ENCODE peak calls at places on chromosome 21, in eight cellular contexts. L is vagina, U is A549, A is body of pancreas, P is sigmoid colon, W is spleen, E is ovary, S is Peyer's patch. Y is an unnamed sample.

GRCh38 chr21:38894899-38895298 is 89.2 kb downstream of the ETS2 start:
- DNase-seq in U (no peak), E (no peak), W (no peak), L (no peak), A (no peak), S (no peak), P (no peak), Y (no peak)

GRCh38 chr21:35573472-35574389 is 486.6 kb downstream of the SETD4 start:
- DNase-seq in W (no peak), S (no peak), P (no peak), L (no peak), A (no peak), E (no peak), U (no peak), Y (no peak)

GRCh38 chr21:35697321-35697808 is 363.0 kb downstream of the SETD4 start:
- DNase-seq in P (peak), E (peak), W (no peak), U (no peak), S (peak), A (peak), L (no peak), Y (peak)

GRCh38 chr21:26835027-26835713 is 10.0 kb downstream of the ADAMTS1 start:
- DNase-seq in S (no peak), U (no peak), P (peak), E (peak), W (no peak), L (no peak), A (no peak), Y (no peak)

GRCh38 chr21:44424608-44425306 is 30.6 kb upstream of the LRRC3 start:
- DNase-seq in W (peak), A (no peak), S (no peak), P (peak), L (no peak), U (no peak), E (no peak), Y (peak)

GRCh38 chr21:27213328-27213727 is 246.4 kb upstream of the ADAMTS5 start:
- DNase-seq in P (no peak), E (no peak), A (no peak), L (no peak), W (no peak), S (no peak), U (no peak), Y (no peak)

GRCh38 chr21:14480601-14481000 is 65.5 kb downstream of the SAMSN1 start:
- DNase-seq in P (no peak), W (no peak), E (no peak), L (no peak), A (no peak), S (no peak), U (no peak), Y (peak)

GRCh38 chr21:41112740-41113692 is 54.9 kb upstream of the BACE2 start:
- DNase-seq in S (no peak), P (no peak), U (no peak), L (no peak), E (no peak), W (no peak), A (no peak), Y (peak)

GRCh38 chr21:45574691-45575090 is 32.5 kb upstream of the SLC19A1 start:
- DNase-seq in W (peak), P (peak), S (no peak), A (no peak), L (no peak), U (no peak), E (no peak), Y (peak)

GRCh38 chr21:45876381-45877159 is 105.0 kb upstream of the COL6A1 start:
- DNase-seq in L (no peak), U (no peak), S (no peak), A (no peak), E (no peak), P (peak), W (peak), Y (no peak)

GRCh38 chr21:14488805-14489204 is 57.3 kb downstream of the SAMSN1 start:
- DNase-seq in L (no peak), U (no peak), W (no peak), A (no peak), P (no peak), E (no peak), S (no peak), Y (no peak)

GRCh38 chr21:46151989-46152938 is 3.1 kb downstream of the FTCD start:
- DNase-seq in E (peak), U (no peak), W (peak), P (peak), A (peak), L (peak), S (no peak), Y (no peak)

GRCh38 chr21:36135391-36136094 is 664 bp downstream of the CBR3 start:
- DNase-seq in U (peak), W (peak), L (no peak), P (peak), A (peak), S (peak), E (peak), Y (peak)

GRCh38 chr21:14591882-14592281 is 45.8 kb upstream of the SAMSN1 start:
- DNase-seq in P (no peak), A (no peak), W (no peak), L (no peak), U (no peak), S (no peak), E (no peak), Y (peak)

GRCh38 chr21:35204125-35204524 is 155.0 kb upstream of the RUNX1 start:
- DNase-seq in E (no peak), L (no peak), S (no peak), P (no peak), U (no peak), W (no peak), A (no peak), Y (no peak)

GRCh38 chr21:15141236-15141970 is 76.6 kb upstream of the NRIP1 start:
- DNase-seq in S (no peak), W (no peak), U (peak), L (no peak), P (no peak), E (no peak), A (peak), Y (no peak)

GRCh38 chr21:46069719-46070279 is 28.1 kb upstream of the COL6A2 start:
- DNase-seq in U (no peak), L (no peak), S (peak), P (no peak), E (peak), A (no peak), W (peak), Y (peak)

GRCh38 chr21:39564200-39564599 is 48.5 kb upstream of the B3GALT5 start:
- DNase-seq in W (no peak), S (no peak), L (no peak), E (no peak), P (no peak), U (no peak), A (peak), Y (no peak)

GRCh38 chr21:26982767-26983166 is 15.9 kb upstream of the ADAMTS5 start:
- DNase-seq in L (no peak), A (no peak), P (no peak), E (no peak), U (no peak), W (no peak), S (no peak), Y (no peak)

GRCh38 chr21:26572668-26573381 is at the start of gene CYYR1:
- DNase-seq in E (peak), W (peak), S (no peak), U (no peak), A (no peak), L (no peak), P (no peak), Y (no peak)

GRCh38 chr21:18970941-18971340 is 567.4 kb upstream of the TMPRSS15 start:
- DNase-seq in U (no peak), L (no peak), A (no peak), E (no peak), W (no peak), S (no peak), P (no peak), Y (no peak)

GRCh38 chr21:35478096-35479080 is 429.3 kb upstream of the RUNX1 start:
- DNase-seq in P (no peak), L (no peak), S (no peak), U (no peak), W (no peak), A (no peak), E (no peak), Y (no peak)

GRCh38 chr21:37095821-37096220 is 22.8 kb downstream of the TTC3 start:
- DNase-seq in L (no peak), U (no peak), P (no peak), A (no peak), S (no peak), E (no peak), W (no peak), Y (no peak)

GRCh38 chr21:16912075-16912474 is 600.8 kb upstream of the CXADR start:
- DNase-seq in S (no peak), L (no peak), A (no peak), E (no peak), P (no peak), U (no peak), W (no peak), Y (no peak)

GRCh38 chr21:17903029-17903806 is 84.1 kb upstream of the C21orf91 start:
- DNase-seq in L (no peak), W (no peak), S (no peak), E (no peak), U (no peak), A (no peak), P (no peak), Y (no peak)

GRCh38 chr21:17391811-17392340 is 121.0 kb upstream of the CXADR start:
- DNase-seq in L (no peak), W (no peak), U (no peak), P (no peak), S (no peak), A (no peak), E (no peak), Y (no peak)

GRCh38 chr21:46189213-46189958 is 5.1 kb upstream of the SPATC1L start:
- DNase-seq in U (no peak), S (peak), W (no peak), A (no peak), L (peak), E (peak), P (peak), Y (no peak)

GRCh38 chr21:45494135-45494850 is 47.9 kb downstream of the SLC19A1 start:
- DNase-seq in P (no peak), A (no peak), E (no peak), L (no peak), U (no peak), W (peak), S (no peak), Y (no peak)

GRCh38 chr21:15144026-15144425 is 79.2 kb upstream of the NRIP1 start:
- DNase-seq in U (no peak), W (no peak), L (no peak), S (no peak), E (no peak), P (no peak), A (no peak), Y (no peak)

GRCh38 chr21:43600642-43601397 is 58.5 kb downstream of the HSF2BP start:
- DNase-seq in W (no peak), U (peak), E (no peak), L (no peak), S (no peak), A (no peak), P (no peak), Y (no peak)

GRCh38 chr21:36765229-36765628 is 66.3 kb downstream of the SIM2 start:
- DNase-seq in W (no peak), L (no peak), P (no peak), E (no peak), U (no peak), S (no peak), A (no peak), Y (no peak)

GRCh38 chr21:14889080-14889805 is 175.6 kb downstream of the NRIP1 start:
- DNase-seq in L (no peak), A (no peak), P (no peak), S (no peak), W (no peak), E (no peak), U (no peak), Y (no peak)

GRCh38 chr21:35540950-35541632 is 492.0 kb upstream of the RUNX1 start:
- DNase-seq in L (no peak), E (no peak), W (no peak), A (no peak), U (no peak), P (no peak), S (no peak), Y (no peak)

GRCh38 chr21:42312626-42313104 is 2.5 kb downstream of the TFF3 start:
- DNase-seq in S (no peak), E (no peak), W (peak), L (no peak), A (no peak), P (no peak), U (no peak), Y (peak)

GRCh38 chr21:42310411-42311001 is 4.7 kb downstream of the TFF3 start:
- DNase-seq in W (peak), U (no peak), E (no peak), S (no peak), P (no peak), A (no peak), L (no peak), Y (peak)

GRCh38 chr21:42311160-42311559 is 4.0 kb downstream of the TFF3 start:
- DNase-seq in E (no peak), W (peak), U (no peak), L (no peak), P (no peak), S (no peak), A (no peak), Y (peak)

GRCh38 chr21:42313501-42313969 is 1.7 kb downstream of the TFF3 start:
- DNase-seq in P (no peak), W (no peak), U (no peak), E (no peak), L (no peak), S (no peak), A (no peak), Y (no peak)

GRCh38 chr21:42311816-42312625 is 3.2 kb downstream of the TFF3 start:
- DNase-seq in S (no peak), L (no peak), E (no peak), P (no peak), W (peak), A (no peak), U (no peak), Y (no peak)
- H3K4me3 ChIP-seq in S (peak), L (no peak), E (no peak), P (no peak), W (peak), A (no peak), U (no peak), Y (no peak)

GRCh38 chr21:29298348-29299045 is at the start of gene BACH1:
- DNase-seq in W (peak), L (no peak), P (peak), A (peak), S (peak), U (peak), E (peak), Y (peak)
- TF ChIP-seq POLR2A in W (peak), L (no peak), P (peak), A (peak), S (peak), U (peak), E (peak), Y (no peak)

GRCh38 chr21:25370311-25370744 is 237.0 kb downstream of the MRPL39 start:
- DNase-seq in W (no peak), S (no peak), P (no peak), A (peak), E (no peak), U (no peak), L (no peak), Y (no peak)

GRCh38 chr21:25375675-25376074 is 231.6 kb downstream of the MRPL39 start:
- DNase-seq in P (no peak), A (no peak), E (no peak), U (no peak), S (no peak), W (no peak), L (no peak), Y (no peak)

GRCh38 chr21:25369524-25370300 is 237.6 kb downstream of the MRPL39 start:
- DNase-seq in A (no peak), S (no peak), U (no peak), L (no peak), E (no peak), P (no peak), W (no peak), Y (no peak)

GRCh38 chr21:25371831-25372434 is 235.3 kb downstream of the MRPL39 start:
- DNase-seq in E (no peak), S (no peak), W (no peak), L (no peak), U (no peak), P (no peak), A (no peak), Y (no peak)

DNA sequence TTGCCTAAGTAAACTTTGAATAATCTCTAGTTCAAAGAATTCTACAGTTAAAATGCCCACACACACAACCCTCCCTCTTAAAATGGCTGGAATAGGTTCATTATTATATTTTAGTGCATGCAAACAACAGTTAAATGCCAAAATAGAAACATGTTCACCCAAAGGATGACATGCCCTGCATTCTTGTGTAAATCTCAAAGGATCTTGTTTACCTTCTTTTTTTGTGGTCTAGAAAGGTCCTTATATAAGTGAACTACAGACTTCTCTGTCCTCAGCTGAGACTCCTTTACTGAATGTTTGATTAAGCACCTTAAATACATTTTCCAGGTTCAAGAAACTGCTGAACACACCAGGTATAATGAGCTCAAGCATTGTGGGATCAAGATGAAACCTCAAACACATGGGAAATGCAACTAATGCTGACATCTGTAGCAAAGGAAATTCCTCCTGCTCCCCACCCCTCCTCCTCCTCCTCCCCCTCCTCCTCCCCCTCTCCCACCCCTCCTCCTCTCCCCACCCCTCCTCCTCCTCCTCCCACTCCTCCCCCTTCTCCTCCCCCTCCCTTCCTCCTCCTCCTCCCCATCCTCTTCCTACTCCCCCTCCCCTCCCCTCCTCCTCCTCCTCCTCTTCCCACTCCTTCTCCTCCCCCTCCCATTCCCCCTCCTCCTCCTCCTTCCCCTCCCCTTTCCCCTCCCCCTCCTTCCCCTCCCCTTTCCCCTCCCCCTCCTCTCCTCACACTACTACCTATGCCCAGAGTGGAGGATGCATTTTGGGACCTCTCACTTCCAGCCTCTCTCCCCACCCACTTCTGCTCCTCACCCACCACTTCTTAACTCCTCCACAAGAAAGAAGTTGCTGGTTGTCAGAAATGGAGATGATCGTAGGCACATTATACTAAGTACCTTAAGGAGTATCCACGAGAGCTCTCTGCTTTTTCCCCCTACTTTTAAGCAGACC is 233.9 kb downstream of the MRPL39 start:
- DNase-seq in P (no peak), L (no peak), S (no peak), W (no peak), U (no peak), A (no peak), E (no peak), Y (no peak)
- H3K4me3 ChIP-seq in P (no peak), L (no peak), S (no peak), W (no peak), U (no peak), A (no peak), E (no peak), Y (no peak)

GRCh38 chr21:32593690-32594089 is 8.4 kb upstream of the TCP10L start:
- DNase-seq in L (no peak), S (no peak), U (no peak), A (no peak), P (no peak), W (peak), E (no peak), Y (no peak)

GRCh38 chr21:32587112-32587511 is 1.8 kb upstream of the TCP10L start:
- DNase-seq in U (no peak), E (no peak), L (no peak), A (no peak), S (no peak), W (peak), P (no peak), Y (no peak)

GRCh38 chr21:32592929-32593502 is 7.7 kb upstream of the TCP10L start:
- DNase-seq in S (no peak), A (no peak), U (no peak), L (no peak), W (peak), E (no peak), P (no peak), Y (no peak)

GRCh38 chr21:32587651-32588050 is 2.3 kb upstream of the TCP10L start:
- DNase-seq in P (no peak), L (no peak), W (no peak), E (no peak), S (no peak), A (no peak), U (no peak), Y (no peak)

GRCh38 chr21:32590130-32590529 is 4.8 kb upstream of the TCP10L start:
- DNase-seq in L (no peak), P (no peak), A (no peak), U (no peak), E (no peak), S (no peak), W (peak), Y (no peak)
- TF ChIP-seq POLR2A in L (no peak), P (no peak), A (no peak), U (no peak), E (no peak), S (no peak), W (no peak), Y (no peak)

DNA sequence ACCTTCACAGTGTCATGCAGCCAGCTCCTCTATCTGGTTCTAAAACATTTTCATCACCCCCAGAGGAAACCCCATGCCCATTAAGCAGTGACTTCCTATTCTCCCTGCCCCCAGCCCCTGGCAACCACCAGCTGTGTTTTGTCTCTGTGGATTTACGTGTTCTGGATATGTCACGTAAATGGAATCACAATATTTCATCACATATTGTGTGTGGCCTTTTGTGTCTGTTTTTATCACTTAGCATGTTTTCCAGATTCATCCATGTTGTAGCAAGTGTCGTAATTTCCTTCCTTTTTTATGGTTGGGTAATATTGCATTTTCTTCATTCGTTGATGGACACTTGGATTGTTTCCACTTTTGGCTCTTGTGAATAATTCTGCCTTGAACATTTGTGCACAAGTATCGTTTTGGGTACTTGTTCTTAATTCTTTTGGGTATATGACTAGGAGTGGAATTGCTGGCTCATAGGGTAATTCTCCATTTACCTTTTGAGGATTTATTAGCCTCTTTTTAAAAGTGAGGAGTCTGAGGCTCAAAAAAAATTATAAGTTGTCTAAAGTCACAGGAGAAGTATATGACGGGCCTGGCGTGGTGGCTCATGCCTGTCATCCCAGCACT is 127.0 kb downstream of the MRPS6 start:
- DNase-seq in P (no peak), S (no peak), A (no peak), E (no peak), L (no peak), U (no peak), W (no peak), Y (no peak)
- H3K4me3 ChIP-seq in P (no peak), S (no peak), A (no peak), E (no peak), L (no peak), U (no peak), W (peak), Y (no peak)